ENCODE peak calls at places on chromosome 17, in eight cellular contexts. E, V, L, C, G, B, H and S are unnamed samples. For H3K9me3, the result is how much of the 10 kb centered on the place peaks cover.

GRCh38 chr17:40878044-40878443 is 7.0 kb downstream of the KRT20 start:
- DNase-seq in V (no peak), H (no peak), E (no peak), C (no peak), G (no peak), B (no peak), L (no peak), S (no peak)

GRCh38 chr17:8189041-8189710 is 804 bp downstream of the BORCS6 start:
- DNase-seq in L (peak), B (peak), C (no peak), V (peak), H (no peak), G (no peak), E (no peak), S (no peak)

GRCh38 chr17:80884811-80885210 is 106.8 kb upstream of the CHMP6 start:
- DNase-seq in L (no peak), H (peak), C (no peak), B (no peak), E (no peak), G (peak), V (peak), S (no peak)

GRCh38 chr17:60627113-60627512 is 27.1 kb downstream of the PPM1D start:
- DNase-seq in E (no peak), H (no peak), B (no peak), C (no peak), V (no peak), G (no peak), L (no peak), S (no peak)

GRCh38 chr17:82647593-82648164 is 565 bp downstream of the WDR45B start:
- DNase-seq in C (no peak), G (peak), H (peak), B (peak), V (peak), L (no peak), E (peak), S (peak)

GRCh38 chr17:2081564-2081963 is 26.7 kb downstream of the HIC1 start:
- DNase-seq in H (no peak), B (no peak), L (peak), V (no peak), E (no peak), C (peak), G (no peak), S (no peak)

GRCh38 chr17:15171433-15172047 is 93.6 kb downstream of the PMP22 start:
- DNase-seq in C (peak), L (peak), B (peak), H (peak), V (peak), E (peak), G (no peak), S (no peak)

GRCh38 chr17:45170976-45171337 is 9.3 kb downstream of the HEXIM2 start:
- DNase-seq in G (no peak), H (peak), V (peak), E (peak), C (peak), B (peak), L (peak), S (no peak)

GRCh38 chr17:6415616-6416015 is 19.3 kb downstream of the AIPL1 start:
- DNase-seq in L (no peak), C (no peak), E (no peak), G (no peak), V (no peak), B (no peak), H (no peak), S (no peak)

GRCh38 chr17:72603346-72604242 is 482.8 kb downstream of the SOX9 start:
- DNase-seq in V (no peak), G (no peak), B (no peak), C (peak), H (no peak), E (no peak), L (peak), S (no peak)

GRCh38 chr17:32859857-32860525 is 16.9 kb downstream of the MYO1D start:
- DNase-seq in V (no peak), L (no peak), C (no peak), B (no peak), G (no peak), E (no peak), H (no peak), S (no peak)

GRCh38 chr17:627051-627450 is 87.6 kb downstream of the VPS53 start:
- DNase-seq in H (no peak), B (no peak), E (no peak), G (no peak), C (no peak), V (no peak), L (no peak), S (no peak)

GRCh38 chr17:1271020-1271423 is 778 bp downstream of the BHLHA9 start:
- DNase-seq in G (no peak), L (no peak), V (no peak), C (no peak), B (no peak), H (no peak), E (no peak), S (no peak)

GRCh38 chr17:41655611-41656111 is 31.3 kb upstream of the KRT17 start:
- DNase-seq in B (no peak), V (peak), E (peak), C (no peak), L (no peak), H (no peak), G (no peak), S (no peak)

GRCh38 chr17:76280650-76281049 is 15.5 kb downstream of the UBALD2 start:
- DNase-seq in L (no peak), C (no peak), B (no peak), H (no peak), G (no peak), V (no peak), E (no peak), S (no peak)

DNA sequence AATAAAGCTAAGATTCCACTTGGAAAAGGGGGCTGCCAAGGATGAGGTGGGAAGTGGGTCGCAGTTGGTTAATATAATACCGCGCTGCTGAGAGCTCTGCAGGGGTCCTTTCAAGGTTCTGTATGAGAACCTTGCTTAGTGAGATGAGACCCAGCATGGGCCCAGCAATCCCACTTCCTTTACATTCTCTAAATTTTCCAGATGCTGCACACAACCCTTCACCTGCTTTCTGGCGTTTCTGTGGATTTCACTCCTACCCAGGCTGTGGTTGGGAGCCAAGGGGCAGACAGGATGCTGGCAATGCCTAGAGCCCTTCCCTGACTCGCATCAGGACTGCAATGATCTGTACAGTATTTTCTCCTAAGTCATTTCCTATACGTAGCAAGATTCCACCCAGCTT is 10.1 kb upstream of the PIPOX start:
- DNase-seq in E (no peak), B (no peak), G (no peak), C (no peak), V (no peak), L (no peak), H (no peak), S (no peak)
- H3K9me3 ChIP-seq in E (under half), B (under half), G (under half), C (under half), V (under half), L (under half), H (under half), S (under half)

DNA sequence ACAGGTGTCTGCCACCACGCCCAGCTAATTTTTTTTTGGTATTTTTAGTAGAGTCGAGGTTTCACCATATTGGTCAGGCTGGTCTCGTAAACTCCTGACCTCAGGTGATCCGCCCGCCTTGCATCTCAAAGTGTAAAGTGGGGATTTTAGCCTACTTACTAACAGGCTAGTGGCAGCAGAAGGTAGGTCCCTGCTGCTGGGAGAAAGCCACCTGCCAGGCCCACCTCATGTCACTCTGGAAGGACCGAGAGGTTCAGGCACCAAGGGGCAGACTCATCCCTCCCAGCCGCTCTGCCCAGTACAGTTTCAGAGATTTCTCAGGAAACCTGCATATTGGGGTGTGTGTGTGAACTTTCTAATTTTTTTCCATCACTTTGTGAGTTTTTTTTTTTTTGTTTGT is 2.1 kb upstream of the RCVRN start:
- DNase-seq in L (no peak), G (no peak), B (no peak), V (peak), C (no peak), E (no peak), H (no peak), S (no peak)
- H3K9me3 ChIP-seq in L (under half), G (under half), B (under half), V (under half), C (under half), E (under half), H (under half), S (under half)

DNA sequence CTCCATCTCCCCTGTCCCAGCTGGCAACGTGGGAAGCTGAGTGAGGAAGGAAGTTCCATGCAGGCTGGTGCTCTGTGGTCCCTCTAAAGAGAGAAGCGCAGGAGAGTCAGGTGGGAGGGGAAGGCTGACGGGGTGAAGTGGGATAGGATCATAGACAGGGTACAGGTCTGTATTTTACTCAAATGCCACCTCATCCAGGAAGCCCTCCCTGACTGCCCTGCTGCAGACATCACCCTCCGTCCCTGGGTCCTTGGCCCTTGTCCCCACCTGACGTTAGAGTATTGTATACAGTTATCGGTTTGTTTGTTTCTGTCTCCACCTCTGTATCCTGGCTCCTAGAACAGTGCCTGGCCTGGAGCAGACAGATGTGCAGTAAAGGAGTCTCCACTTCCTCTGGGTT is 11.7 kb downstream of the CANT1 start:
- DNase-seq in C (no peak), B (no peak), G (no peak), E (no peak), V (peak), H (peak), L (no peak), S (no peak)
- H3K9me3 ChIP-seq in C (under half), B (under half), G (under half), E (under half), V (under half), H (under half), L (under half), S (under half)

DNA sequence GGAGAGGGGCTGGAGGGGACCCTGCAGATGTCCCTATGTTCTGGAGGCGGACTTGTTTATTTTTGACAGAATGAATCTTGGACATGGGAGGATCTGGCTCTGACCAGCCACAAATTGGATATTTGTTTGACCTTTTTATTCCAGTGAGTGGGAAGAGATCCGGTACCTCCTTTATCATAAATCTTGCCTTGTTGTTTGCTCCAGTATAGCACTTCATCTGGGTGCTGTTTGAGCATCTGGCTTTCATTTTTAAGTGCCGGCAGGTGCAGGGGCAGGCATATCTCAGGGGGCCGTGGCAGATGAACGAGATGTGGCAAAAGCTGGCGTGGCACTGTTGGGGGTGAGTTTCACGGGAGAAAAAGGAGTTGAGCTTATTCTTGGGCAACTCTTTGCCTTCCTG is 37.8 kb downstream of the MSI2 start:
- DNase-seq in H (no peak), B (no peak), G (no peak), C (no peak), L (no peak), V (no peak), E (no peak), S (no peak)
- H3K9me3 ChIP-seq in H (under half), B (under half), G (under half), C (under half), L (under half), V (under half), E (under half), S (under half)